ENCODE peak calls at places on chromosomes 3 and 15, in ten cellular contexts. I, M, X, T, N, E, U, S, D and O are unnamed samples.
A peak's percentile ranks its signal among the peaks of the same experiment; 100 is the strongest.

GRCh38 chr3:161977063-161977462 is 480.5 kb downstream of the OTOL1 start:
- DNase-seq in D (no peak), X (no peak), M (peak; percentile 77), T (peak; percentile 50), I (peak; percentile 71), S (no peak), N (no peak), U (peak; percentile 56), E (no peak), O (no peak)

GRCh38 chr3:179100652-179101051 is 29.0 kb upstream of the ZMAT3 start:
- DNase-seq in N (no peak), I (peak; percentile 30), X (no peak), E (no peak), S (no peak), U (no peak), T (peak; percentile 22), M (peak; percentile 25), D (no peak), O (no peak)

GRCh38 chr3:11718582-11719405 is 75.1 kb upstream of the VGLL4 start:
- DNase-seq in N (peak; percentile 66), U (no peak), E (peak; percentile 60), X (no peak), M (peak; percentile 43), D (peak; percentile 50), S (peak; percentile 66), I (peak; percentile 66), T (peak; percentile 64), O (peak; percentile 31)

GRCh38 chr3:87791248-87792027 is 267.4 kb downstream of the CGGBP1 start:
- DNase-seq in S (no peak), U (no peak), D (no peak), N (no peak), X (no peak), E (no peak), I (no peak), M (no peak), T (no peak), O (no peak)

GRCh38 chr3:195438371-195438770 is 4.4 kb downstream of the ACAP2 start:
- DNase-seq in D (no peak), N (no peak), X (no peak), S (peak; percentile 22), U (no peak), T (no peak), E (no peak), M (no peak), I (no peak), O (no peak)

GRCh38 chr3:158352551-158352950 is 218.4 kb upstream of the MLF1 start:
- DNase-seq in U (no peak), M (no peak), D (no peak), I (peak; percentile 59), E (no peak), X (no peak), N (no peak), S (no peak), T (peak; percentile 28), O (no peak)

GRCh38 chr15:38076806-38077205 is 142.4 kb downstream of the TMCO5A start:
- DNase-seq in I (no peak), X (no peak), M (no peak), N (no peak), D (no peak), T (no peak), S (no peak), E (no peak), U (no peak), O (peak; percentile 64)

GRCh38 chr3:126113733-126114132 is 29.8 kb upstream of the SLC41A3 start:
- DNase-seq in D (no peak), T (no peak), X (peak; percentile 19), S (peak; percentile 28), I (no peak), M (no peak), E (peak; percentile 10), U (no peak), N (peak; percentile 25), O (no peak)

GRCh38 chr3:85864896-85865295 is 906.1 kb downstream of the CADM2 start:
- DNase-seq in D (no peak), M (no peak), S (no peak), T (no peak), I (no peak), E (no peak), U (no peak), X (no peak), N (no peak), O (no peak)